ENCODE peak calls at places on chromosomes 12 and 14, in nine cellular contexts. M is lower lobe of right lung; C is tibial nerve; B is fibroblast of lung; J is esophagus squamous epithelium; O is right lobe of liver; L is GM23248; U is CD4-positive, alpha-beta memory T cell; A is naive thymus-derived CD4-positive, alpha-beta T cell. Q is an unnamed sample.

GRCh38 chr12:93438266-93439050 is 3.3 kb downstream of the UBE2N start:
- DNase-seq in M (no peak), U (no peak), L (no peak), J (no peak), A (no peak), B (no peak), C (no peak), O (no peak), Q (no peak)

GRCh38 chr14:88604213-88604612 is 41.4 kb downstream of the ZC3H14 start:
- DNase-seq in C (no peak), B (no peak), O (no peak), A (no peak), J (no peak), L (no peak), M (no peak), U (no peak), Q (no peak)

GRCh38 chr14:104707629-104708595 is 16.1 kb upstream of the ADSS1 start:
- DNase-seq in J (no peak), U (no peak), C (no peak), B (no peak), M (no peak), O (no peak), L (no peak), A (no peak), Q (no peak)

GRCh38 chr12:3127832-3128231 is 50.7 kb downstream of the TSPAN9 start:
- DNase-seq in U (no peak), L (no peak), C (no peak), B (peak; percentile 75), M (no peak), O (no peak), A (no peak), J (no peak), Q (no peak)

GRCh38 chr14:70514168-70515069 is 20.4 kb downstream of the ADAM20 start:
- DNase-seq in J (no peak), M (no peak), U (no peak), O (no peak), A (no peak), B (no peak), L (no peak), C (no peak), Q (no peak)

GRCh38 chr12:12646483-12647072 is 34.9 kb downstream of the CREBL2 start:
- DNase-seq in J (no peak), M (no peak), L (no peak), U (no peak), A (no peak), B (no peak), C (no peak), O (peak; percentile 60), Q (no peak)

GRCh38 chr12:52604859-52605258 is 3.6 kb upstream of the KRT72 start:
- DNase-seq in L (no peak), C (no peak), U (no peak), M (no peak), B (no peak), A (peak; percentile 14), O (no peak), J (no peak), Q (no peak)

GRCh38 chr14:79549515-79549914 is 661.8 kb downstream of the DIO2 start:
- DNase-seq in O (no peak), B (no peak), L (peak; percentile 22), J (no peak), M (no peak), C (no peak), U (no peak), A (no peak), Q (no peak)

GRCh38 chr12:113684053-113684907 is 212.6 kb upstream of the LHX5 start:
- DNase-seq in M (no peak), U (no peak), O (no peak), C (no peak), J (no peak), B (no peak), A (no peak), L (no peak), Q (no peak)

GRCh38 chr12:5485471-5485870 is 53.6 kb downstream of the NTF3 start:
- DNase-seq in J (no peak), O (no peak), L (no peak), A (no peak), M (no peak), B (peak; percentile 22), C (no peak), U (no peak), Q (no peak)

GRCh38 chr14:104865631-104866441 is 768 bp downstream of the CEP170B start:
- DNase-seq in B (peak; percentile 52), L (peak; percentile 89), O (peak; percentile 60), A (peak; percentile 67), M (peak; percentile 76), C (peak; percentile 38), J (no peak), U (no peak), Q (peak; percentile 27)

GRCh38 chr14:97976861-97977260 is 1179.7 kb downstream of the VRK1 start:
- DNase-seq in C (no peak), A (peak; percentile 23), B (no peak), U (peak; percentile 21), M (peak; percentile 40), O (no peak), L (no peak), J (no peak), Q (no peak)

GRCh38 chr14:73136387-73137221 is at the start of gene PSEN1:
- DNase-seq in U (peak; percentile 100), J (peak; percentile 74), C (peak; percentile 94), B (peak; percentile 90), O (peak; percentile 97), A (peak; percentile 100), L (peak; percentile 96), M (peak; percentile 96), Q (peak; percentile 65)

GRCh38 chr12:50187084-50187900 is 20.1 kb upstream of the CERS5 start:
- DNase-seq in L (peak; percentile 90), C (no peak), J (no peak), A (peak; percentile 49), B (peak; percentile 80), M (no peak), U (no peak), O (no peak), Q (peak; percentile 75)

GRCh38 chr12:7136676-7137075 is 6.5 kb downstream of the CLSTN3 start:
- DNase-seq in B (no peak), M (no peak), O (no peak), L (no peak), J (no peak), U (no peak), A (no peak), C (no peak), Q (no peak)

GRCh38 chr12:13179159-13180074 is 17.1 kb upstream of the EMP1 start:
- DNase-seq in U (peak; percentile 37), J (no peak), B (peak; percentile 66), M (peak; percentile 66), O (no peak), L (peak; percentile 86), A (peak; percentile 49), C (no peak), Q (no peak)

GRCh38 chr14:98348505-98348904 is 923.5 kb downstream of the BCL11B start:
- DNase-seq in J (no peak), L (no peak), B (no peak), O (no peak), A (no peak), C (no peak), U (no peak), M (no peak), Q (no peak)

GRCh38 chr14:53325176-53325806 is 172.2 kb upstream of the DDHD1 start:
- DNase-seq in O (no peak), C (no peak), J (no peak), M (no peak), U (no peak), L (peak; percentile 9), B (peak; percentile 49), A (no peak), Q (no peak)

GRCh38 chr12:94297876-94298520 is 149.6 kb downstream of the PLXNC1 start:
- DNase-seq in B (no peak), A (no peak), L (no peak), M (no peak), J (no peak), C (no peak), O (no peak), U (no peak), Q (no peak)

GRCh38 chr14:94269156-94269555 is 23.9 kb downstream of the SERPINA10 start:
- DNase-seq in B (no peak), M (no peak), O (no peak), U (no peak), L (no peak), C (no peak), J (no peak), A (no peak), Q (no peak)

GRCh38 chr14:25116607-25117006 is 66.7 kb upstream of the STXBP6 start:
- DNase-seq in C (no peak), A (no peak), O (no peak), U (no peak), M (no peak), L (peak; percentile 56), J (no peak), B (no peak), Q (no peak)

GRCh38 chr12:21942377-21942703 is 1.1 kb upstream of the ABCC9 start:
- DNase-seq in A (no peak), O (no peak), M (peak; percentile 30), B (no peak), U (no peak), L (peak; percentile 31), J (no peak), C (no peak), Q (no peak)
- H3K4me3 ChIP-seq in A (no peak overlapping the region), O (peak overlapping the region; percentile 42), M (peak overlapping the region; percentile 54), B (peak overlapping the region; percentile 79), U (no peak overlapping the region), L (peak overlapping the region; percentile 75), J (peak overlapping the region; percentile 41), C (peak overlapping the region; percentile 39), Q (peak overlapping the region; percentile 56)

GRCh38 chr12:45244561-45245348 is 28.9 kb downstream of the ANO6 start:
- DNase-seq in C (no peak), U (peak; percentile 13), O (no peak), M (no peak), J (no peak), B (peak; percentile 84), A (no peak), L (peak; percentile 81), Q (no peak)
- H3K4me3 ChIP-seq in C (no peak overlapping the region), U (peak overlapping the region; percentile 42), O (no peak overlapping the region), M (peak overlapping the region; percentile 17), J (no peak overlapping the region), B (peak overlapping the region; percentile 10), A (no peak overlapping the region), L (peak overlapping the region; percentile 28), Q (no peak overlapping the region)

DNA sequence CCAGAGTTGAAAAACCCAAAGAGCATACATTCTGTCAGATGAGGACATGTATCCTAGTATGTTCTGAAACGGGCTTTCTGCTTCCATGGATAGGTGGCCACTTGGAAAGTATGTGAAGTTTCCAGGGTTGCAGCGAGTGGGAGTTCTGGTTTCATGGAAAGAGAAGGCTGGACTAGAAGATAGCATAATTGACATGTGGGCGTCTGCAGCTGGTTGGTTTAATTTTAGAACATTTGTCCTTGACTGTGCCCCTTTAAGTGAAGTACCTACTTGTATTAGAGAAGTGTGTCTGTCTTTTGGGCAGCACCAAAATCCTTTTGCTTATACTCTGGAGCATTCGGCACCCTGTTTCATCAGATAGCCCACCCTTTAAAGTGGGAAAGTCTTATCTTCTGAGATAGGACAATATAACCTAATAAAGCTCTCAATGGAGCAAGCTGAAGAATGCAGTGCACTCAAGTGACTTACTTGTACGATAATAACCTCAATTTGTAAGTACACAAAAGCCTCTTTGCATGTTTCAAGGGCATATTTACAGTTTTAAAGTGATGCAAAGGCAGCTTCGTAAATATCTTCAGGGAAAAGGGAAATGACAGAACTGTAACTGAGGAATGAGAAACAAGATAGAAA is 35.2 kb downstream of the NTN4 start:
- DNase-seq in A (no peak), L (no peak), M (no peak), B (no peak), O (no peak), U (no peak), C (no peak), J (no peak), Q (no peak)
- H3K4me3 ChIP-seq in A (no peak overlapping the region), L (no peak overlapping the region), M (no peak overlapping the region), B (no peak overlapping the region), O (no peak overlapping the region), U (no peak overlapping the region), C (no peak overlapping the region), J (no peak overlapping the region), Q (no peak overlapping the region)

GRCh38 chr12:128266559-128267245 is at the start of gene TMEM132C:
- DNase-seq in B (no peak), A (no peak), O (no peak), U (no peak), L (no peak), M (no peak), C (no peak), J (no peak), Q (no peak)
- H3K4me3 ChIP-seq in B (no peak within 1 kb of the TSS), A (no peak within 1 kb of the TSS), O (no peak within 1 kb of the TSS), U (no peak within 1 kb of the TSS), L (no peak within 1 kb of the TSS), M (peak within 1 kb of the TSS; percentile 44), C (peak within 1 kb of the TSS; percentile 36), J (peak within 1 kb of the TSS; percentile 40), Q (no peak within 1 kb of the TSS)

Q was measured in skeletal muscle cell.